ENCODE peak calls at places on chromosomes 2 and 18, in ten cellular contexts. One of them, this sample, is unnamed.

GRCh38 chr18:35183846-35184245 is 57.0 kb upstream of the ZNF397 start:
- DNase-seq in SJSA1: no peak
- DNase-seq in brain microvascular endothelial cell: no peak
- DNase-seq in effector memory CD4-positive, alpha-beta T cell: no peak
- DNase-seq in HCT116: no peak
- DNase-seq in mucosa of descending colon: no peak
- DNase-seq in CD4-positive, alpha-beta memory T cell: no peak
- DNase-seq in astrocyte of the spinal cord: no peak
- DNase-seq in H7: no peak
- DNase-seq in neural progenitor cell: no peak
- DNase-seq in this sample: no peak

GRCh38 chr2:27069436-27069835 is 2.0 kb downstream of the OST4 start:
- DNase-seq in SJSA1: no peak
- DNase-seq in brain microvascular endothelial cell: no peak
- DNase-seq in effector memory CD4-positive, alpha-beta T cell: no peak
- DNase-seq in HCT116: no peak
- DNase-seq in mucosa of descending colon: no peak
- DNase-seq in CD4-positive, alpha-beta memory T cell: no peak
- DNase-seq in astrocyte of the spinal cord: no peak
- DNase-seq in H7: no peak
- DNase-seq in neural progenitor cell: no peak
- DNase-seq in this sample: no peak

GRCh38 chr2:126907671-126908070 is 9.0 kb downstream of the TEX51 start:
- DNase-seq in SJSA1: peak; percentile 31
- DNase-seq in brain microvascular endothelial cell: no peak
- DNase-seq in effector memory CD4-positive, alpha-beta T cell: no peak
- DNase-seq in HCT116: no peak
- DNase-seq in mucosa of descending colon: no peak
- DNase-seq in CD4-positive, alpha-beta memory T cell: no peak
- DNase-seq in astrocyte of the spinal cord: no peak
- DNase-seq in H7: no peak
- DNase-seq in neural progenitor cell: no peak
- DNase-seq in this sample: no peak

GRCh38 chr2:151946856-151947523 is 118.8 kb upstream of the ARL5A start:
- DNase-seq in SJSA1: no peak
- DNase-seq in brain microvascular endothelial cell: peak; percentile 24
- DNase-seq in effector memory CD4-positive, alpha-beta T cell: no peak
- DNase-seq in HCT116: peak; percentile 21
- DNase-seq in mucosa of descending colon: no peak
- DNase-seq in CD4-positive, alpha-beta memory T cell: peak; percentile 11
- DNase-seq in astrocyte of the spinal cord: peak; percentile 3
- DNase-seq in H7: peak; percentile 58
- DNase-seq in neural progenitor cell: peak; percentile 78
- DNase-seq in this sample: no peak

GRCh38 chr2:19769513-19769912 is 132.3 kb downstream of the TTC32 start:
- DNase-seq in SJSA1: no peak
- DNase-seq in brain microvascular endothelial cell: no peak
- DNase-seq in effector memory CD4-positive, alpha-beta T cell: no peak
- DNase-seq in HCT116: no peak
- DNase-seq in mucosa of descending colon: no peak
- DNase-seq in CD4-positive, alpha-beta memory T cell: no peak
- DNase-seq in astrocyte of the spinal cord: no peak
- DNase-seq in H7: no peak
- DNase-seq in neural progenitor cell: no peak
- DNase-seq in this sample: no peak

GRCh38 chr18:22020867-22021370 is 148.5 kb upstream of the GATA6 start:
- DNase-seq in SJSA1: no peak
- DNase-seq in brain microvascular endothelial cell: no peak
- DNase-seq in effector memory CD4-positive, alpha-beta T cell: no peak
- DNase-seq in HCT116: no peak
- DNase-seq in mucosa of descending colon: no peak
- DNase-seq in CD4-positive, alpha-beta memory T cell: no peak
- DNase-seq in astrocyte of the spinal cord: no peak
- DNase-seq in H7: no peak
- DNase-seq in neural progenitor cell: no peak
- DNase-seq in this sample: no peak

GRCh38 chr2:216761119-216761518 is 65.8 kb upstream of the IGFBP5 start:
- DNase-seq in SJSA1: no peak
- DNase-seq in brain microvascular endothelial cell: no peak
- DNase-seq in effector memory CD4-positive, alpha-beta T cell: no peak
- DNase-seq in HCT116: no peak
- DNase-seq in mucosa of descending colon: no peak
- DNase-seq in CD4-positive, alpha-beta memory T cell: no peak
- DNase-seq in astrocyte of the spinal cord: no peak
- DNase-seq in H7: no peak
- DNase-seq in neural progenitor cell: no peak
- DNase-seq in this sample: no peak

GRCh38 chr2:101306410-101306809 is 2.1 kb downstream of the RNF149 start:
- DNase-seq in SJSA1: no peak
- DNase-seq in brain microvascular endothelial cell: no peak
- DNase-seq in effector memory CD4-positive, alpha-beta T cell: no peak
- DNase-seq in HCT116: no peak
- DNase-seq in mucosa of descending colon: no peak
- DNase-seq in CD4-positive, alpha-beta memory T cell: no peak
- DNase-seq in astrocyte of the spinal cord: no peak
- DNase-seq in H7: no peak
- DNase-seq in neural progenitor cell: no peak
- DNase-seq in this sample: no peak

GRCh38 chr2:101983486-101983885 is 8.3 kb upstream of the IL1R2 start:
- DNase-seq in SJSA1: no peak
- DNase-seq in brain microvascular endothelial cell: no peak
- DNase-seq in effector memory CD4-positive, alpha-beta T cell: no peak
- DNase-seq in HCT116: no peak
- DNase-seq in mucosa of descending colon: no peak
- DNase-seq in CD4-positive, alpha-beta memory T cell: no peak
- DNase-seq in astrocyte of the spinal cord: peak; percentile 54
- DNase-seq in H7: no peak
- DNase-seq in neural progenitor cell: no peak
- DNase-seq in this sample: no peak

GRCh38 chr2:6881036-6881435 is 3.5 kb downstream of the RSAD2 start:
- DNase-seq in SJSA1: no peak
- DNase-seq in brain microvascular endothelial cell: no peak
- DNase-seq in effector memory CD4-positive, alpha-beta T cell: no peak
- DNase-seq in HCT116: no peak
- DNase-seq in mucosa of descending colon: no peak
- DNase-seq in CD4-positive, alpha-beta memory T cell: no peak
- DNase-seq in astrocyte of the spinal cord: no peak
- DNase-seq in H7: no peak
- DNase-seq in neural progenitor cell: no peak
- DNase-seq in this sample: no peak

GRCh38 chr2:6876299-6876698 is 1.3 kb upstream of the RSAD2 start:
- DNase-seq in SJSA1: no peak
- DNase-seq in brain microvascular endothelial cell: no peak
- DNase-seq in effector memory CD4-positive, alpha-beta T cell: no peak
- DNase-seq in HCT116: no peak
- DNase-seq in mucosa of descending colon: no peak
- DNase-seq in CD4-positive, alpha-beta memory T cell: no peak
- DNase-seq in astrocyte of the spinal cord: no peak
- DNase-seq in H7: no peak
- DNase-seq in neural progenitor cell: no peak
- DNase-seq in this sample: no peak

GRCh38 chr2:6880200-6880733 is 2.7 kb downstream of the RSAD2 start:
- DNase-seq in SJSA1: no peak
- DNase-seq in brain microvascular endothelial cell: no peak
- DNase-seq in effector memory CD4-positive, alpha-beta T cell: no peak
- DNase-seq in HCT116: no peak
- DNase-seq in mucosa of descending colon: no peak
- DNase-seq in CD4-positive, alpha-beta memory T cell: peak; percentile 36
- DNase-seq in astrocyte of the spinal cord: no peak
- DNase-seq in H7: no peak
- DNase-seq in neural progenitor cell: no peak
- DNase-seq in this sample: no peak

GRCh38 chr2:6879011-6879410 is 1.4 kb downstream of the RSAD2 start:
- DNase-seq in SJSA1: no peak
- DNase-seq in brain microvascular endothelial cell: no peak
- DNase-seq in effector memory CD4-positive, alpha-beta T cell: no peak
- DNase-seq in HCT116: no peak
- DNase-seq in mucosa of descending colon: no peak
- DNase-seq in CD4-positive, alpha-beta memory T cell: no peak
- DNase-seq in astrocyte of the spinal cord: no peak
- DNase-seq in H7: no peak
- DNase-seq in neural progenitor cell: no peak
- DNase-seq in this sample: no peak

DNA sequence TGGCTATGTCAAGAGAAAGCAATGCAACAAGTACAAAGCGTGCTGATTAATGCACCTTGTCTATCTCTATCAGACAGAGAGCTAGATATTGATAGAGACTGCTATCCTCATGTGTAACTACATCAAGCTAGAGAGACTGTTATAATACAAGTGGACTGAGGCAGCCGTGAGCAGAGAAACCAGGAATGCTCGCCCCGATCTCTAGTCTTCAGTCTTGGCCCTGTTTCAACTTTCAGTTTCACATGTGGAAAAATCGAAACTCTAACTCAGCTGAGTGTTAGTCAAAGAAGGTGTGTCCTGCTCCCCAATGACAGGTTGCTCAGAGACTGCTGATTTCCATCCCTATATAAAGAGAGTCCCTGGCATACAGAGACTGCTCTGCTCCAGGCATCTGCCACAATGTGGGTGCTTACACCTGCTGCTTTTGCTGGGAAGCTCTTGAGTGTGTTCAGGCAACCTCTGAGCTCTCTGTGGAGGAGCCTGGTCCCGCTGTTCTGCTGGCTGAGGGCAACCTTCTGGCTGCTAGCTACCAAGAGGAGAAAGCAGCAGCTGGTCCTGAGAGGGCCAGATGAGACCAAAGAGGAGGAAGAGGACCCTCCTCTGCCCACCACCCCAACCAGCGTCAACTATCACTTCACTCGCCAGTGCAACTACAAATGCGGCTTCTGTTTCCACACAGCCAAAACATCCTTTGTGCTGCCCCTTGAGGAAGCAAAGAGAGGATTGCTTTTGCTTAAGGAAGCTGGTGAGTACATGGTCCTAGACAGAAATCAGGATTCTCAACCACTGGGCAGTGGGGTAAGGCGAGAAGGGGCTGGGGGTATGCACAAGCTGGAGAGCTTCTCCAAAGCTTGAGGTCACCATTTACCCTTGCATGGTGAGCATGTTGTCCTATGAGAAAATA is at the start of gene RSAD2:
- DNase-seq in SJSA1: no peak
- DNase-seq in brain microvascular endothelial cell: peak; percentile 45
- DNase-seq in effector memory CD4-positive, alpha-beta T cell: no peak
- DNase-seq in HCT116: no peak
- DNase-seq in mucosa of descending colon: no peak
- DNase-seq in CD4-positive, alpha-beta memory T cell: peak; percentile 61
- DNase-seq in astrocyte of the spinal cord: peak; percentile 73
- DNase-seq in H7: no peak
- DNase-seq in neural progenitor cell: no peak
- DNase-seq in this sample: no peak
- H3K4me3 ChIP-seq in SJSA1: peak within 1 kb of the TSS; percentile 6
- H3K4me3 ChIP-seq in brain microvascular endothelial cell: peak within 1 kb of the TSS; percentile 23
- H3K4me3 ChIP-seq in effector memory CD4-positive, alpha-beta T cell: peak within 1 kb of the TSS; percentile 65
- H3K4me3 ChIP-seq in HCT116: peak within 1 kb of the TSS; percentile 37
- H3K4me3 ChIP-seq in mucosa of descending colon: no peak within 1 kb of the TSS
- H3K4me3 ChIP-seq in CD4-positive, alpha-beta memory T cell: peak within 1 kb of the TSS; percentile 52
- H3K4me3 ChIP-seq in astrocyte of the spinal cord: peak within 1 kb of the TSS; percentile 32
- H3K4me3 ChIP-seq in H7: no peak within 1 kb of the TSS
- H3K4me3 ChIP-seq in neural progenitor cell: no peak within 1 kb of the TSS
- H3K4me3 ChIP-seq in this sample: no peak within 1 kb of the TSS

DNA sequence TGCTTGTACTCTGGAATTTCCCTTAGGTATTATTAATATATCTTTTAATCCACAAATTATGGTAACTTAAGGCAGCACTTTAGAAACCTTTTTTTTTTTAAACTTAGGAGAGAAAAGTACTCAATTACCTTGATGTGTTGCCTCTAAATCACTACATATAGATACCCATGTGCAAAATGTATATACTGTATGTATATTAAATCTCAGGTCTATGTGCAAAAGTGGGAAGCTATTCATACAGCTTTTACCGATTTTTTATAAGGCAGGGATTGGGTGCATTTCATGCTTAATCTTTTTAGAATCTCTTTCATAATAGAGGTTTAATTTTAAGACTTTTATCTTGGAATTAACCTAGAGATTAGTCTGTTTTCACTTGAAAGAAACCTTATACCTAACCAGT is 3.4 kb downstream of the EML4 start:
- DNase-seq in SJSA1: no peak
- DNase-seq in brain microvascular endothelial cell: no peak
- DNase-seq in effector memory CD4-positive, alpha-beta T cell: no peak
- DNase-seq in HCT116: no peak
- DNase-seq in mucosa of descending colon: no peak
- DNase-seq in CD4-positive, alpha-beta memory T cell: no peak
- DNase-seq in astrocyte of the spinal cord: no peak
- DNase-seq in H7: no peak
- DNase-seq in neural progenitor cell: no peak
- DNase-seq in this sample: no peak
- H3K4me3 ChIP-seq in SJSA1: no peak overlapping the region
- H3K4me3 ChIP-seq in brain microvascular endothelial cell: no peak overlapping the region
- H3K4me3 ChIP-seq in effector memory CD4-positive, alpha-beta T cell: peak overlapping the region; percentile 80
- H3K4me3 ChIP-seq in HCT116: no peak overlapping the region
- H3K4me3 ChIP-seq in mucosa of descending colon: no peak overlapping the region
- H3K4me3 ChIP-seq in CD4-positive, alpha-beta memory T cell: peak overlapping the region; percentile 81
- H3K4me3 ChIP-seq in astrocyte of the spinal cord: no peak overlapping the region
- H3K4me3 ChIP-seq in H7: no peak overlapping the region
- H3K4me3 ChIP-seq in neural progenitor cell: peak overlapping the region; percentile 79
- H3K4me3 ChIP-seq in this sample: peak overlapping the region; percentile 86

GRCh38 chr18:5627756-5628511 is 84.1 kb upstream of the EPB41L3 start:
- DNase-seq in SJSA1: no peak
- DNase-seq in brain microvascular endothelial cell: no peak
- DNase-seq in effector memory CD4-positive, alpha-beta T cell: no peak
- DNase-seq in HCT116: no peak
- DNase-seq in mucosa of descending colon: no peak
- DNase-seq in CD4-positive, alpha-beta memory T cell: no peak
- DNase-seq in astrocyte of the spinal cord: no peak
- DNase-seq in H7: no peak
- DNase-seq in neural progenitor cell: no peak
- DNase-seq in this sample: no peak
- H3K4me3 ChIP-seq in SJSA1: peak overlapping the region; percentile 41
- H3K4me3 ChIP-seq in brain microvascular endothelial cell: peak overlapping the region; percentile 61
- H3K4me3 ChIP-seq in effector memory CD4-positive, alpha-beta T cell: no peak overlapping the region
- H3K4me3 ChIP-seq in HCT116: no peak overlapping the region
- H3K4me3 ChIP-seq in mucosa of descending colon: peak overlapping the region; percentile 54
- H3K4me3 ChIP-seq in CD4-positive, alpha-beta memory T cell: no peak overlapping the region
- H3K4me3 ChIP-seq in astrocyte of the spinal cord: peak overlapping the region; percentile 43
- H3K4me3 ChIP-seq in H7: peak overlapping the region; percentile 59
- H3K4me3 ChIP-seq in neural progenitor cell: peak overlapping the region; percentile 73
- H3K4me3 ChIP-seq in this sample: peak overlapping the region; percentile 45

DNA sequence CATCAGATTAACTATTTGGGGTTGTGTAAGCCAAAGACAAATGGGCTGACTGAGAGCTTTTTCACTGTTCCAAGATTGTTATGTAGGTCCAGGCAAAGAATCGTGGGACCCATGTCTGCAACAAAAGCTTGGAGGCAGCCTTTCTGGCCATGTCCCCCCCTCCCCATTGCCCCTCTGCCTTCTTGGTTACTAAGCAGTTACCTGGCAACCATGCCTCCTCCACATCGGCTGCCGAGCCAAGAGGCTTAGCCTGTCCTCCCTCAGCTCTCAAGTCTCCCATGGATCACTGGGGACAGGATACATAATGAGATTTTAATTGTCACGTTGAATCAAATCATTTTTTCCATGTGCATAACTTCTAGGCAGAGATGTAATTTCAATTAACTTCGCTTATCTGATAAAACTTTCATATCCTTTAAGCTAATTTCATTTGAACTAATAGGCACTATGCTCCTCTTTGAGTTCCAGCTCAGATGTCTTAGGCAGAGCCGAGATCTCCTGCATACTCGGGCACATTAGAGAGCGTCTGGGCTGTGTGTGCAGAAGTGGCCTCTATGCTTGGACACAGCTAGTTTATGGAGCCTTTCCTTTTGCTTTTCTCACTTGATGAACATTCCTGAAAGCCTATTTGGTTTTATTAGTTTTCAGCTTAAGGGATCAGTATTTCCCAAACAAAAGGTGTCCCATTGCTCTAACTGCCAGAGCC is 80.8 kb downstream of the LYPD1 start:
- DNase-seq in SJSA1: no peak
- DNase-seq in brain microvascular endothelial cell: no peak
- DNase-seq in effector memory CD4-positive, alpha-beta T cell: no peak
- DNase-seq in HCT116: no peak
- DNase-seq in mucosa of descending colon: no peak
- DNase-seq in CD4-positive, alpha-beta memory T cell: no peak
- DNase-seq in astrocyte of the spinal cord: no peak
- DNase-seq in H7: no peak
- DNase-seq in neural progenitor cell: peak; percentile 67
- DNase-seq in this sample: no peak
- H3K4me3 ChIP-seq in SJSA1: no peak overlapping the region
- H3K4me3 ChIP-seq in brain microvascular endothelial cell: no peak overlapping the region
- H3K4me3 ChIP-seq in effector memory CD4-positive, alpha-beta T cell: no peak overlapping the region
- H3K4me3 ChIP-seq in HCT116: no peak overlapping the region
- H3K4me3 ChIP-seq in mucosa of descending colon: no peak overlapping the region
- H3K4me3 ChIP-seq in CD4-positive, alpha-beta memory T cell: no peak overlapping the region
- H3K4me3 ChIP-seq in astrocyte of the spinal cord: no peak overlapping the region
- H3K4me3 ChIP-seq in H7: no peak overlapping the region
- H3K4me3 ChIP-seq in neural progenitor cell: no peak overlapping the region
- H3K4me3 ChIP-seq in this sample: no peak overlapping the region

This sample was measured in HFF-Myc.